ENCODE peak calls at places on chromosomes 12 and 14, in four cellular contexts. One of them, this sample, is unnamed. For H3K9me3 and H3K27me3, the result is how much of the 10 kb centered on the place peaks cover.

GRCh38 chr14:26867171-26867757 is 269.4 kb upstream of the NOVA1 start:
- DNase-seq in HCT116: no peak
- DNase-seq in HepG2: no peak
- DNase-seq in SK-N-SH: no peak
- DNase-seq in this sample: no peak

GRCh38 chr14:58738189-58738836 is 100.6 kb downstream of the DACT1 start:
- DNase-seq in HCT116: no peak
- DNase-seq in HepG2: no peak
- DNase-seq in SK-N-SH: no peak
- DNase-seq in this sample: no peak

GRCh38 chr14:77086017-77086727 is 11.9 kb upstream of the CIPC start:
- DNase-seq in HCT116: no peak
- DNase-seq in HepG2: peak
- DNase-seq in SK-N-SH: no peak
- DNase-seq in this sample: no peak

GRCh38 chr14:94673781-94674231 is 61.6 kb downstream of the SERPINA3 start:
- DNase-seq in HCT116: no peak
- DNase-seq in HepG2: no peak
- DNase-seq in SK-N-SH: no peak
- DNase-seq in this sample: no peak

GRCh38 chr12:20367731-20368652 is at the start of gene PDE3A:
- DNase-seq in HCT116: peak
- DNase-seq in HepG2: no peak
- DNase-seq in SK-N-SH: peak
- DNase-seq in this sample: peak

GRCh38 chr12:13523926-13524325 is 327.4 kb downstream of the EMP1 start:
- DNase-seq in HCT116: no peak
- DNase-seq in HepG2: no peak
- DNase-seq in SK-N-SH: no peak
- DNase-seq in this sample: no peak

GRCh38 chr12:119804011-119804641 is 73.0 kb downstream of the CIT start:
- DNase-seq in HCT116: peak
- DNase-seq in HepG2: peak
- DNase-seq in SK-N-SH: peak
- DNase-seq in this sample: peak

GRCh38 chr14:96095581-96096476 is 56.7 kb downstream of the C14orf132 start:
- DNase-seq in HCT116: no peak
- DNase-seq in HepG2: peak
- DNase-seq in SK-N-SH: peak
- DNase-seq in this sample: no peak

GRCh38 chr14:104923596-104924420 is 871 bp upstream of the PLD4 start:
- DNase-seq in HCT116: no peak
- DNase-seq in HepG2: no peak
- DNase-seq in SK-N-SH: no peak
- DNase-seq in this sample: no peak

GRCh38 chr12:39764944-39765560 is 145.4 kb upstream of the ABCD2 start:
- DNase-seq in HCT116: peak
- DNase-seq in HepG2: peak
- DNase-seq in SK-N-SH: peak
- DNase-seq in this sample: no peak

GRCh38 chr12:19967486-19967885 is 400.9 kb upstream of the PDE3A start:
- DNase-seq in HCT116: no peak
- DNase-seq in HepG2: no peak
- DNase-seq in SK-N-SH: no peak
- DNase-seq in this sample: peak

GRCh38 chr12:107200394-107200793 is 107.0 kb upstream of the CRY1 start:
- DNase-seq in HCT116: peak
- DNase-seq in HepG2: peak
- DNase-seq in SK-N-SH: no peak
- DNase-seq in this sample: no peak

GRCh38 chr14:52328286-52328685 is 14.2 kb downstream of the PTGER2 start:
- DNase-seq in HCT116: no peak
- DNase-seq in HepG2: no peak
- DNase-seq in SK-N-SH: no peak
- DNase-seq in this sample: no peak

GRCh38 chr12:12791756-12792346 is 6.4 kb downstream of the APOLD1 start:
- DNase-seq in HCT116: no peak
- DNase-seq in HepG2: no peak
- DNase-seq in SK-N-SH: peak
- DNase-seq in this sample: no peak

GRCh38 chr14:50874842-50875241 is 3.0 kb downstream of the ABHD12B start:
- DNase-seq in HCT116: no peak
- DNase-seq in HepG2: peak
- DNase-seq in SK-N-SH: no peak
- DNase-seq in this sample: no peak

GRCh38 chr12:120515496-120515895 is 13.5 kb downstream of the COQ5 start:
- DNase-seq in HCT116: no peak
- DNase-seq in HepG2: no peak
- DNase-seq in SK-N-SH: no peak
- DNase-seq in this sample: no peak

GRCh38 chr12:91127296-91127695 is 16.0 kb upstream of the LUM start:
- DNase-seq in HCT116: no peak
- DNase-seq in HepG2: no peak
- DNase-seq in SK-N-SH: no peak
- DNase-seq in this sample: no peak

GRCh38 chr14:20219033-20219432 is 4.5 kb upstream of the OR11H6 start:
- DNase-seq in HCT116: no peak
- DNase-seq in HepG2: no peak
- DNase-seq in SK-N-SH: no peak
- DNase-seq in this sample: no peak

GRCh38 chr14:99755629-99756603 is 37.3 kb upstream of the EML1 start:
- DNase-seq in HCT116: no peak
- DNase-seq in HepG2: peak
- DNase-seq in SK-N-SH: no peak
- DNase-seq in this sample: no peak

GRCh38 chr12:42669471-42669997 is 80.0 kb upstream of the PRICKLE1 start:
- DNase-seq in HCT116: no peak
- DNase-seq in HepG2: no peak
- DNase-seq in SK-N-SH: no peak
- DNase-seq in this sample: no peak

GRCh38 chr12:96242597-96242996 is 48.4 kb downstream of the ELK3 start:
- DNase-seq in HCT116: no peak
- DNase-seq in HepG2: no peak
- DNase-seq in SK-N-SH: no peak
- DNase-seq in this sample: no peak

GRCh38 chr14:101812071-101812470 is 50.6 kb downstream of the PPP2R5C start:
- DNase-seq in HCT116: no peak
- DNase-seq in HepG2: no peak
- DNase-seq in SK-N-SH: no peak
- DNase-seq in this sample: no peak

GRCh38 chr12:2936301-2936700 is 22.9 kb upstream of the TEAD4 start:
- DNase-seq in HCT116: no peak
- DNase-seq in HepG2: no peak
- DNase-seq in SK-N-SH: no peak
- DNase-seq in this sample: no peak

GRCh38 chr12:124411291-124411878 is 116.5 kb downstream of the RFLNA start:
- DNase-seq in HCT116: no peak
- DNase-seq in HepG2: no peak
- DNase-seq in SK-N-SH: peak
- DNase-seq in this sample: no peak

GRCh38 chr12:1796515-1797010 is 23.8 kb upstream of the LRTM2 start:
- DNase-seq in HCT116: no peak
- DNase-seq in HepG2: no peak
- DNase-seq in SK-N-SH: no peak
- DNase-seq in this sample: no peak

GRCh38 chr14:68792022-68792829 is 641 bp downstream of the ZFP36L1 start:
- DNase-seq in HCT116: no peak
- DNase-seq in HepG2: no peak
- DNase-seq in SK-N-SH: no peak
- DNase-seq in this sample: no peak

GRCh38 chr14:90398315-90398811 is 1.5 kb downstream of the CALM1 start:
- DNase-seq in HCT116: no peak
- DNase-seq in HepG2: no peak
- DNase-seq in SK-N-SH: peak
- DNase-seq in this sample: no peak

GRCh38 chr14:90781344-90781761 is 34.9 kb downstream of the TTC7B start:
- DNase-seq in HCT116: no peak
- DNase-seq in HepG2: no peak
- DNase-seq in SK-N-SH: no peak
- DNase-seq in this sample: no peak

GRCh38 chr12:49866859-49867579 is 24.1 kb upstream of the BCDIN3D start:
- DNase-seq in HCT116: peak
- DNase-seq in HepG2: peak
- DNase-seq in SK-N-SH: peak
- DNase-seq in this sample: peak

GRCh38 chr14:50083467-50084337 is 32.7 kb downstream of the VCPKMT start:
- DNase-seq in HCT116: no peak
- DNase-seq in HepG2: no peak
- DNase-seq in SK-N-SH: no peak
- DNase-seq in this sample: no peak

GRCh38 chr14:101076451-101077220 is 173.1 kb upstream of the RTL1 start:
- DNase-seq in HCT116: no peak
- DNase-seq in HepG2: no peak
- DNase-seq in SK-N-SH: peak
- DNase-seq in this sample: no peak

GRCh38 chr12:52321433-52321832 is 235 bp upstream of the KRT83 start:
- DNase-seq in HCT116: no peak
- DNase-seq in HepG2: no peak
- DNase-seq in SK-N-SH: no peak
- DNase-seq in this sample: no peak

GRCh38 chr14:64080452-64080851 is 213.7 kb downstream of the ESR2 start:
- DNase-seq in HCT116: no peak
- DNase-seq in HepG2: no peak
- DNase-seq in SK-N-SH: no peak
- DNase-seq in this sample: no peak

GRCh38 chr12:132925597-132926416 is 30.3 kb downstream of the ZNF605 start:
- DNase-seq in HCT116: no peak
- DNase-seq in HepG2: no peak
- DNase-seq in SK-N-SH: no peak
- DNase-seq in this sample: no peak
- H3K9me3 ChIP-seq in HCT116: half or more
- H3K9me3 ChIP-seq in HepG2: half or more
- H3K9me3 ChIP-seq in SK-N-SH: half or more
- H3K9me3 ChIP-seq in this sample: half or more

GRCh38 chr12:6161124-6161882 is 36.8 kb upstream of the VWF start:
- DNase-seq in HCT116: no peak
- DNase-seq in HepG2: no peak
- DNase-seq in SK-N-SH: peak
- DNase-seq in this sample: no peak
- TF ChIP-seq YY1 in HCT116: no peak
- TF ChIP-seq YY1 in HepG2: no peak
- TF ChIP-seq YY1 in SK-N-SH: no peak
- TF ChIP-seq YY1 in this sample: no peak

GRCh38 chr14:78197088-78197487 is 26.9 kb downstream of the NRXN3 start:
- DNase-seq in HCT116: no peak
- DNase-seq in HepG2: no peak
- DNase-seq in SK-N-SH: no peak
- DNase-seq in this sample: no peak

GRCh38 chr14:78196323-78196722 is 26.1 kb downstream of the NRXN3 start:
- DNase-seq in HCT116: no peak
- DNase-seq in HepG2: no peak
- DNase-seq in SK-N-SH: no peak
- DNase-seq in this sample: no peak

GRCh38 chr14:78195431-78195830 is 25.3 kb downstream of the NRXN3 start:
- DNase-seq in HCT116: no peak
- DNase-seq in HepG2: no peak
- DNase-seq in SK-N-SH: no peak
- DNase-seq in this sample: no peak
- H3K27me3 ChIP-seq in HCT116: under half
- H3K27me3 ChIP-seq in HepG2: under half
- H3K27me3 ChIP-seq in SK-N-SH: under half
- H3K27me3 ChIP-seq in this sample: under half

GRCh38 chr12:32881107-32881506 is 15.5 kb downstream of the PKP2 start:
- DNase-seq in HCT116: no peak
- DNase-seq in HepG2: no peak
- DNase-seq in SK-N-SH: peak
- DNase-seq in this sample: no peak
- H3K9me3 ChIP-seq in HCT116: under half
- H3K9me3 ChIP-seq in HepG2: under half
- H3K9me3 ChIP-seq in SK-N-SH: under half
- H3K9me3 ChIP-seq in this sample: under half

DNA sequence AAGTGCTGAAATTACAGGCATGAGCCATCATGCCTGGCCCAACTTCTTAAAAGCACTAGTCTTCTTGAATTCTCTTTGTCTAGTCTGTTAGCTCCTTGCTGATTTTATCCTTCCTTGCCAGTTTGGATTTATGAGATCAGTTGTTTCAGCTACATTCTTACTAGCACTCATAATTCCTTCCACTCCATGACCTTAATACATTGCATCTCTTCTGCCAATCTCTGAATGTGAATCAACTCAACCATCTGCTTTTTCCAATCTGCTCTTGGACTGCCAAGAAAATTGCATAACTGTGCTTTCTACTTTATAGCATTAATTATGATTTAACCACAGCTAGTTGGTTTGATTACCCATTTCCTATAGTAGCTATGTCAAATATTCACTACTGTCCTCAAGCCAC is 14.9 kb upstream of the HEATR5A start:
- DNase-seq in HCT116: no peak
- DNase-seq in HepG2: no peak
- DNase-seq in SK-N-SH: no peak
- DNase-seq in this sample: no peak
- TF ChIP-seq YY1 in HCT116: no peak
- TF ChIP-seq YY1 in HepG2: no peak
- TF ChIP-seq YY1 in SK-N-SH: no peak
- TF ChIP-seq YY1 in this sample: no peak

DNA sequence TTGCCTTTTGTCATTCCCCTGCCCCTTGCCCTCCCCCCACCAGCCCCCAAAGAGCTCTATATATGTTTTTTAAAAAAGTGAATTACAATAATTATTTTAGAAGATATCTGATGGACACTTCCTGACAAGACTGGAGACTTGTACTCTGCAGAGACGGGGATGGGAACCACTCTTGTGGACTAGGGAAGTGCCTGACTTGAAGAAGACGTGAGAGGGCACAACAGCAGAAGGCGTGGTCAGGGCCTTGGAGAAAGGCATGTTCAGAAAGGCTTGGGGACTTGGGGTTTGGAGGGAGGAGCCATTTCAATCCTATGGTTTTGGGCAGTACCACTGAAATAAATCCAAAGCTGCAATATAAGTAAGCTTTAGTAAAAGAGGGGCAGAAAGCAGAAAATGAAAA is 154.7 kb downstream of the APAF1 start:
- DNase-seq in HCT116: no peak
- DNase-seq in HepG2: no peak
- DNase-seq in SK-N-SH: no peak
- DNase-seq in this sample: no peak
- H3K27me3 ChIP-seq in HCT116: half or more
- H3K27me3 ChIP-seq in HepG2: under half
- H3K27me3 ChIP-seq in SK-N-SH: under half
- H3K27me3 ChIP-seq in this sample: under half

This sample was measured in NT2/D1.